ENCODE peak calls at places on chromosomes 13 and 19, in four cellular contexts. One of them, this sample, is unnamed.

GRCh38 chr13:25446261-25446660 is 74.5 kb downstream of the ATP8A2 start:
- DNase-seq in Caco-2: no peak
- DNase-seq in CD8-positive, alpha-beta T cell: no peak
- DNase-seq in mammary epithelial cell: no peak
- DNase-seq in this sample: no peak

GRCh38 chr13:113112893-113113845 is 7.6 kb downstream of the F7 start:
- DNase-seq in Caco-2: no peak
- DNase-seq in CD8-positive, alpha-beta T cell: no peak
- DNase-seq in mammary epithelial cell: no peak
- DNase-seq in this sample: no peak

GRCh38 chr19:57362419-57362818 is 932 bp upstream of the TRAPPC2B start:
- DNase-seq in Caco-2: no peak
- DNase-seq in CD8-positive, alpha-beta T cell: no peak
- DNase-seq in mammary epithelial cell: no peak
- DNase-seq in this sample: no peak

GRCh38 chr13:49629196-49629938 is 1.1 kb downstream of the ARL11 start:
- DNase-seq in Caco-2: no peak
- DNase-seq in CD8-positive, alpha-beta T cell: no peak
- DNase-seq in mammary epithelial cell: no peak
- DNase-seq in this sample: peak; percentile 43

GRCh38 chr13:100883453-100883852 is 208.9 kb upstream of the TMTC4 start:
- DNase-seq in Caco-2: no peak
- DNase-seq in CD8-positive, alpha-beta T cell: no peak
- DNase-seq in mammary epithelial cell: no peak
- DNase-seq in this sample: no peak

GRCh38 chr19:5293607-5294089 is 47.0 kb downstream of the PTPRS start:
- DNase-seq in Caco-2: no peak
- DNase-seq in CD8-positive, alpha-beta T cell: no peak
- DNase-seq in mammary epithelial cell: no peak
- DNase-seq in this sample: no peak

GRCh38 chr13:90201676-90202425 is 1145.6 kb upstream of the MIR17HG start:
- DNase-seq in Caco-2: no peak
- DNase-seq in CD8-positive, alpha-beta T cell: no peak
- DNase-seq in mammary epithelial cell: no peak
- DNase-seq in this sample: no peak

GRCh38 chr19:4456843-4457653 is 546 bp downstream of the UBXN6 start:
- DNase-seq in Caco-2: peak; percentile 61
- DNase-seq in CD8-positive, alpha-beta T cell: peak; percentile 57
- DNase-seq in mammary epithelial cell: peak; percentile 25
- DNase-seq in this sample: peak; percentile 55

GRCh38 chr13:90868321-90868920 is 479.1 kb upstream of the MIR17HG start:
- DNase-seq in Caco-2: no peak
- DNase-seq in CD8-positive, alpha-beta T cell: no peak
- DNase-seq in mammary epithelial cell: peak; percentile 9
- DNase-seq in this sample: peak; percentile 23

GRCh38 chr19:495440-496332 is 600 bp upstream of the MADCAM1 start:
- DNase-seq in Caco-2: peak; percentile 76
- DNase-seq in CD8-positive, alpha-beta T cell: peak; percentile 48
- DNase-seq in mammary epithelial cell: no peak
- DNase-seq in this sample: peak; percentile 33

GRCh38 chr13:44148159-44148929 is 225.3 kb upstream of the SERP2 start:
- DNase-seq in Caco-2: no peak
- DNase-seq in CD8-positive, alpha-beta T cell: no peak
- DNase-seq in mammary epithelial cell: peak; percentile 39
- DNase-seq in this sample: no peak

GRCh38 chr13:43019811-43020210 is 3.6 kb upstream of the DNAJC15 start:
- DNase-seq in Caco-2: no peak
- DNase-seq in CD8-positive, alpha-beta T cell: no peak
- DNase-seq in mammary epithelial cell: no peak
- DNase-seq in this sample: no peak

GRCh38 chr13:97434417-97435296 is 688 bp downstream of the RAP2A start:
- DNase-seq in Caco-2: peak; percentile 57
- DNase-seq in CD8-positive, alpha-beta T cell: peak; percentile 37
- DNase-seq in mammary epithelial cell: peak; percentile 25
- DNase-seq in this sample: peak; percentile 59

GRCh38 chr13:110920038-110920437 is 5.2 kb upstream of the ANKRD10 start:
- DNase-seq in Caco-2: no peak
- DNase-seq in CD8-positive, alpha-beta T cell: no peak
- DNase-seq in mammary epithelial cell: no peak
- DNase-seq in this sample: no peak

GRCh38 chr13:98523455-98524102 is 53.3 kb downstream of the STK24 start:
- DNase-seq in Caco-2: no peak
- DNase-seq in CD8-positive, alpha-beta T cell: no peak
- DNase-seq in mammary epithelial cell: no peak
- DNase-seq in this sample: no peak

GRCh38 chr13:22194106-22194810 is 523.4 kb downstream of the FGF9 start:
- DNase-seq in Caco-2: no peak
- DNase-seq in CD8-positive, alpha-beta T cell: no peak
- DNase-seq in mammary epithelial cell: no peak
- DNase-seq in this sample: no peak

GRCh38 chr13:91245283-91245682 is 102.2 kb upstream of the MIR17HG start:
- DNase-seq in Caco-2: no peak
- DNase-seq in CD8-positive, alpha-beta T cell: no peak
- DNase-seq in mammary epithelial cell: no peak
- DNase-seq in this sample: no peak

GRCh38 chr19:32674153-32674958 is 624 bp downstream of the ANKRD27 start:
- DNase-seq in Caco-2: no peak
- DNase-seq in CD8-positive, alpha-beta T cell: no peak
- DNase-seq in mammary epithelial cell: no peak
- DNase-seq in this sample: peak; percentile 6

GRCh38 chr19:2634228-2634951 is 68.1 kb downstream of the GNG7 start:
- DNase-seq in Caco-2: no peak
- DNase-seq in CD8-positive, alpha-beta T cell: no peak
- DNase-seq in mammary epithelial cell: no peak
- DNase-seq in this sample: no peak

GRCh38 chr13:36710396-36710795 is 36.6 kb downstream of the SERTM1 start:
- DNase-seq in Caco-2: no peak
- DNase-seq in CD8-positive, alpha-beta T cell: no peak
- DNase-seq in mammary epithelial cell: no peak
- DNase-seq in this sample: no peak

GRCh38 chr13:29993196-29993595 is 142.8 kb upstream of the UBL3 start:
- DNase-seq in Caco-2: no peak
- DNase-seq in CD8-positive, alpha-beta T cell: no peak
- DNase-seq in mammary epithelial cell: no peak
- DNase-seq in this sample: no peak

GRCh38 chr13:41061914-41062837 is 867 bp downstream of the WBP4 start:
- DNase-seq in Caco-2: no peak
- DNase-seq in CD8-positive, alpha-beta T cell: no peak
- DNase-seq in mammary epithelial cell: no peak
- DNase-seq in this sample: peak; percentile 84

GRCh38 chr13:101915333-101915732 is 462.9 kb downstream of the ITGBL1 start:
- DNase-seq in Caco-2: no peak
- DNase-seq in CD8-positive, alpha-beta T cell: no peak
- DNase-seq in mammary epithelial cell: no peak
- DNase-seq in this sample: no peak

GRCh38 chr19:12628040-12629022 is 17.6 kb downstream of the ZNF791 start:
- DNase-seq in Caco-2: no peak
- DNase-seq in CD8-positive, alpha-beta T cell: no peak
- DNase-seq in mammary epithelial cell: peak; percentile 20
- DNase-seq in this sample: no peak

GRCh38 chr19:1177322-1178114 is 3.5 kb upstream of the SBNO2 start:
- DNase-seq in Caco-2: no peak
- DNase-seq in CD8-positive, alpha-beta T cell: no peak
- DNase-seq in mammary epithelial cell: peak; percentile 98
- DNase-seq in this sample: peak; percentile 63

GRCh38 chr13:60411983-60412382 is 15.0 kb downstream of the TDRD3 start:
- DNase-seq in Caco-2: no peak
- DNase-seq in CD8-positive, alpha-beta T cell: no peak
- DNase-seq in mammary epithelial cell: no peak
- DNase-seq in this sample: no peak

GRCh38 chr19:18099623-18099995 is 2.0 kb downstream of the MAST3 start:
- DNase-seq in Caco-2: no peak
- DNase-seq in CD8-positive, alpha-beta T cell: no peak
- DNase-seq in mammary epithelial cell: no peak
- DNase-seq in this sample: no peak

GRCh38 chr19:907183-907853 is 5.7 kb downstream of the R3HDM4 start:
- DNase-seq in Caco-2: no peak
- DNase-seq in CD8-positive, alpha-beta T cell: peak; percentile 59
- DNase-seq in mammary epithelial cell: no peak
- DNase-seq in this sample: no peak

GRCh38 chr19:11422163-11423068 is 3.3 kb upstream of the RGL3 start:
- DNase-seq in Caco-2: peak; percentile 55
- DNase-seq in CD8-positive, alpha-beta T cell: peak; percentile 60
- DNase-seq in mammary epithelial cell: peak; percentile 91
- DNase-seq in this sample: peak; percentile 25

GRCh38 chr19:13877303-13877702 is 369 bp downstream of the NANOS3 start:
- DNase-seq in Caco-2: no peak
- DNase-seq in CD8-positive, alpha-beta T cell: no peak
- DNase-seq in mammary epithelial cell: no peak
- DNase-seq in this sample: no peak

GRCh38 chr19:13872695-13873389 is 4.1 kb upstream of the NANOS3 start:
- DNase-seq in Caco-2: no peak
- DNase-seq in CD8-positive, alpha-beta T cell: peak; percentile 55
- DNase-seq in mammary epithelial cell: no peak
- DNase-seq in this sample: peak; percentile 39

GRCh38 chr19:13876834-13877233 is at the start of gene NANOS3:
- DNase-seq in Caco-2: no peak
- DNase-seq in CD8-positive, alpha-beta T cell: no peak
- DNase-seq in mammary epithelial cell: no peak
- DNase-seq in this sample: no peak

GRCh38 chr19:13873776-13874515 is 3.0 kb upstream of the NANOS3 start:
- DNase-seq in Caco-2: no peak
- DNase-seq in CD8-positive, alpha-beta T cell: no peak
- DNase-seq in mammary epithelial cell: no peak
- DNase-seq in this sample: no peak

DNA sequence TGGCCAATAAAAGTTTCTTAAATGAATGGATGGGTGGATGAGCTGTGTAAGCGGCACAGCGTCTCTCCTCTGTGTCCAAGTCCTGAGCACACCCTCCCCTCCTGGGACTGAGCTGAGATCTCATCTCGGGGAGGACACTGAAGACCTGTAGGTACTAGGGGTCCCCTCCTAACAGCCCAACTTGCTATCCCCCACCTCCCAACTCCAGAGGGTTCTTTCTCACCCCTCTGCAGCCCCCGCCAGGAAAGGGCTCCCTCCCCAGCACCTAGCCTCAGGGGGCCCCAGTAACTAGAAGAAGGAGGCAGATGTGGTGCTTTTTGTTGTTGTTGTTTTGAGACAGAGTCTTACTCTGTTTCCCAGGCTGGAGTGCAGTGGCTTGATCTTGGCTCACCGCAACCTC is 1.1 kb upstream of the NANOS3 start:
- DNase-seq in Caco-2: no peak
- DNase-seq in CD8-positive, alpha-beta T cell: no peak
- DNase-seq in mammary epithelial cell: no peak
- DNase-seq in this sample: no peak
- H3K27me3 ChIP-seq in Caco-2: no peaks in the 10 kb centered on the region
- H3K27me3 ChIP-seq in CD8-positive, alpha-beta T cell: no peaks in the 10 kb centered on the region
- H3K27me3 ChIP-seq in mammary epithelial cell: no peaks in the 10 kb centered on the region
- H3K27me3 ChIP-seq in this sample: no peaks in the 10 kb centered on the region

GRCh38 chr19:29662604-29663404 is 2.5 kb upstream of the PLEKHF1 start:
- DNase-seq in Caco-2: no peak
- DNase-seq in CD8-positive, alpha-beta T cell: no peak
- DNase-seq in mammary epithelial cell: peak; percentile 82
- DNase-seq in this sample: peak; percentile 69
- H3K4me1 ChIP-seq in Caco-2: peaks cover 23% of the 10 kb centered on the region
- H3K4me1 ChIP-seq in CD8-positive, alpha-beta T cell: peaks cover 37% of the 10 kb centered on the region
- H3K4me1 ChIP-seq in mammary epithelial cell: peaks cover 41% of the 10 kb centered on the region
- H3K4me1 ChIP-seq in this sample: peaks cover 29% of the 10 kb centered on the region

GRCh38 chr19:49069026-49069425 is 3.5 kb downstream of the KCNA7 start:
- DNase-seq in Caco-2: no peak
- DNase-seq in CD8-positive, alpha-beta T cell: no peak
- DNase-seq in mammary epithelial cell: no peak
- DNase-seq in this sample: no peak
- H3K27me3 ChIP-seq in Caco-2: no peaks in the 10 kb centered on the region
- H3K27me3 ChIP-seq in CD8-positive, alpha-beta T cell: peaks cover 23% of the 10 kb centered on the region
- H3K27me3 ChIP-seq in mammary epithelial cell: peaks cover 18% of the 10 kb centered on the region
- H3K27me3 ChIP-seq in this sample: peaks cover 56% of the 10 kb centered on the region

GRCh38 chr19:16380314-16380695 is 55.7 kb downstream of the KLF2 start:
- DNase-seq in Caco-2: no peak
- DNase-seq in CD8-positive, alpha-beta T cell: no peak
- DNase-seq in mammary epithelial cell: no peak
- DNase-seq in this sample: no peak
- H3K4me1 ChIP-seq in Caco-2: no peaks in the 10 kb centered on the region
- H3K4me1 ChIP-seq in CD8-positive, alpha-beta T cell: peaks cover 78% of the 10 kb centered on the region
- H3K4me1 ChIP-seq in mammary epithelial cell: no peaks in the 10 kb centered on the region
- H3K4me1 ChIP-seq in this sample: peaks cover 6% of the 10 kb centered on the region

GRCh38 chr13:26899153-26899552 is 138.6 kb upstream of the GPR12 start:
- DNase-seq in Caco-2: no peak
- DNase-seq in CD8-positive, alpha-beta T cell: no peak
- DNase-seq in mammary epithelial cell: no peak
- DNase-seq in this sample: no peak

GRCh38 chr13:26896986-26897668 is 136.5 kb upstream of the GPR12 start:
- DNase-seq in Caco-2: no peak
- DNase-seq in CD8-positive, alpha-beta T cell: no peak
- DNase-seq in mammary epithelial cell: no peak
- DNase-seq in this sample: no peak

GRCh38 chr13:26897706-26898550 is 137.3 kb upstream of the GPR12 start:
- DNase-seq in Caco-2: no peak
- DNase-seq in CD8-positive, alpha-beta T cell: no peak
- DNase-seq in mammary epithelial cell: no peak
- DNase-seq in this sample: no peak

GRCh38 chr13:26895081-26895807 is 134.7 kb upstream of the GPR12 start:
- DNase-seq in Caco-2: no peak
- DNase-seq in CD8-positive, alpha-beta T cell: no peak
- DNase-seq in mammary epithelial cell: no peak
- DNase-seq in this sample: no peak

GRCh38 chr13:26895808-26896466 is 135.4 kb upstream of the GPR12 start:
- DNase-seq in Caco-2: no peak
- DNase-seq in CD8-positive, alpha-beta T cell: no peak
- DNase-seq in mammary epithelial cell: no peak
- DNase-seq in this sample: no peak
- H3K27me3 ChIP-seq in Caco-2: no peaks in the 10 kb centered on the region
- H3K27me3 ChIP-seq in CD8-positive, alpha-beta T cell: no peaks in the 10 kb centered on the region
- H3K27me3 ChIP-seq in mammary epithelial cell: peaks cover 5% of the 10 kb centered on the region
- H3K27me3 ChIP-seq in this sample: no peaks in the 10 kb centered on the region

GRCh38 chr19:47107953-47108746 is 5.4 kb downstream of the ZC3H4 start:
- DNase-seq in Caco-2: no peak
- DNase-seq in CD8-positive, alpha-beta T cell: no peak
- DNase-seq in mammary epithelial cell: peak; percentile 50
- DNase-seq in this sample: peak; percentile 18

GRCh38 chr19:47104678-47105077 is 8.9 kb downstream of the ZC3H4 start:
- DNase-seq in Caco-2: no peak
- DNase-seq in CD8-positive, alpha-beta T cell: no peak
- DNase-seq in mammary epithelial cell: no peak
- DNase-seq in this sample: no peak

GRCh38 chr19:47107201-47107952 is 6.2 kb downstream of the ZC3H4 start:
- DNase-seq in Caco-2: peak; percentile 61
- DNase-seq in CD8-positive, alpha-beta T cell: peak; percentile 40
- DNase-seq in mammary epithelial cell: peak; percentile 32
- DNase-seq in this sample: peak; percentile 57

GRCh38 chr19:47106819-47107200 is 6.8 kb downstream of the ZC3H4 start:
- DNase-seq in Caco-2: no peak
- DNase-seq in CD8-positive, alpha-beta T cell: no peak
- DNase-seq in mammary epithelial cell: no peak
- DNase-seq in this sample: no peak

DNA sequence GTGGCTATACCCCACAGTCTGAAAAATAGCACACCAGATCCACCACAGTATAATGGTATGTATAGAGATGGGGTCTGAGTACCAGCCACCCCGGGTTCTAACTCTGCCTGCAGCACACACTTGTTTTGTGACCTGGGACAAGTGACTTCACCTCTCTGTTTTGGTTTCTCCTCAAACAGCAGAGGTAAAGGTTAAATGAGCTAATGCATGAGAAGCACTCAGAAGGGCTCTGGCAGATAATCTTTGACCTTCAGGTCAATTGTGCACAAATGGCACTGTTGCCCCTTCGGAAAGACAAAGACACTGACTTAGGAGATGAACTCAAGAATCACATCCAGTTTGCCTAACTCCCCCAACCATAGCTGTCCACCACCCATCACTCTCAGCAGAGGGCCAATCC is 7.7 kb downstream of the ZC3H4 start:
- DNase-seq in Caco-2: no peak
- DNase-seq in CD8-positive, alpha-beta T cell: no peak
- DNase-seq in mammary epithelial cell: no peak
- DNase-seq in this sample: no peak
- H3K4me1 ChIP-seq in Caco-2: peaks cover 52% of the 10 kb centered on the region
- H3K4me1 ChIP-seq in CD8-positive, alpha-beta T cell: peaks cover 43% of the 10 kb centered on the region
- H3K4me1 ChIP-seq in mammary epithelial cell: peaks cover 37% of the 10 kb centered on the region
- H3K4me1 ChIP-seq in this sample: peaks cover 39% of the 10 kb centered on the region

This sample was measured in endothelial cell of umbilical vein.